ENCODE peak calls at places on chromosome 5, in five cellular contexts. K is ELF-1, M is SK-N-MC, H is HEK293T, P is omental fat pad. T is an unnamed sample.

GRCh38 chr5:87254035-87254434 is 13.6 kb upstream of the RASA1 start:
- DNase-seq in M (no peak), H (no peak), P (no peak), K (no peak), T (no peak)

GRCh38 chr5:133825631-133826289 is 142.7 kb downstream of the C5orf15 start:
- DNase-seq in H (no peak), P (no peak), M (no peak), K (no peak), T (no peak)

GRCh38 chr5:66744040-66744439 is 147.8 kb downstream of the MAST4 start:
- DNase-seq in K (no peak), P (no peak), M (no peak), H (no peak), T (peak; percentile 34)

GRCh38 chr5:173529861-173530260 is 86.6 kb downstream of the BOD1 start:
- DNase-seq in H (no peak), P (no peak), K (no peak), M (no peak), T (no peak)

GRCh38 chr5:77218263-77218662 is 7.8 kb downstream of the PDE8B start:
- DNase-seq in M (no peak), K (no peak), H (peak; percentile 39), P (no peak), T (no peak)

GRCh38 chr5:179720222-179720621 is 12.4 kb upstream of the MAML1 start:
- DNase-seq in H (no peak), K (no peak), M (no peak), P (no peak), T (no peak)

GRCh38 chr5:143646961-143647360 is 165.0 kb upstream of the HMHB1 start:
- DNase-seq in P (no peak), K (no peak), H (no peak), M (no peak), T (no peak)

GRCh38 chr5:82164957-82165698 is 113.0 kb downstream of the RPS23 start:
- DNase-seq in K (peak; percentile 27), H (peak; percentile 15), P (no peak), M (no peak), T (peak; percentile 65)

GRCh38 chr5:429453-430188 is 13.4 kb upstream of the EXOC3 start:
- DNase-seq in K (no peak), H (no peak), M (no peak), P (no peak), T (no peak)

GRCh38 chr5:54115768-54116403 is 194.5 kb downstream of the ARL15 start:
- DNase-seq in M (no peak), H (no peak), K (no peak), P (no peak), T (no peak)

GRCh38 chr5:141692919-141693848 is 11.2 kb upstream of the ARAP3 start:
- DNase-seq in H (no peak), M (no peak), K (no peak), P (no peak), T (no peak)

GRCh38 chr5:83035373-83036170 is 41.6 kb downstream of the TMEM167A start:
- DNase-seq in K (no peak), P (no peak), H (no peak), M (no peak), T (no peak)

GRCh38 chr5:155728857-155729683 is 597.9 kb upstream of the SGCD start:
- DNase-seq in M (no peak), K (peak; percentile 23), H (no peak), P (no peak), T (peak; percentile 52)

GRCh38 chr5:136036991-136037705 is 8.4 kb downstream of the TGFBI start:
- DNase-seq in P (no peak), K (no peak), M (peak; percentile 87), H (no peak), T (no peak)

GRCh38 chr5:65823174-65823573 is 101.2 kb downstream of the NLN start:
- DNase-seq in K (no peak), M (no peak), H (no peak), P (no peak), T (peak; percentile 27)

GRCh38 chr5:77851229-77852067 is 75.3 kb upstream of the TBCA start:
- DNase-seq in K (peak; percentile 58), P (no peak), M (no peak), H (peak; percentile 44), T (peak; percentile 58)

GRCh38 chr5:137960141-137960540 is 70.9 kb downstream of the PKD2L2 start:
- DNase-seq in M (no peak), P (no peak), K (no peak), H (no peak), T (no peak)

GRCh38 chr5:116896001-116896400 is 321.4 kb upstream of the SEMA6A start:
- DNase-seq in P (no peak), H (no peak), K (no peak), M (no peak), T (no peak)

GRCh38 chr5:141172381-141173204 is at the start of gene PCDHB7:
- DNase-seq in P (no peak), K (peak; percentile 4), M (no peak), H (peak; percentile 19), T (peak; percentile 66)

GRCh38 chr5:107546084-107546483 is 124.7 kb downstream of the EFNA5 start:
- DNase-seq in P (no peak), H (no peak), K (no peak), M (no peak), T (no peak)

GRCh38 chr5:93428868-93429267 is 152.2 kb downstream of the NR2F1-AS1 start:
- DNase-seq in K (no peak), P (no peak), M (no peak), H (no peak), T (no peak)

GRCh38 chr5:15263942-15264341 is 236.0 kb upstream of the FBXL7 start:
- DNase-seq in P (no peak), M (no peak), K (no peak), H (no peak), T (no peak)

GRCh38 chr5:17411436-17411835 is 86.6 kb upstream of the TAF11L2 start:
- DNase-seq in M (no peak), H (no peak), P (no peak), K (no peak), T (no peak)

GRCh38 chr5:74174366-74174765 is 466.2 kb downstream of the ENC1 start:
- DNase-seq in M (no peak), H (no peak), P (no peak), K (no peak), T (no peak)

GRCh38 chr5:35253582-35253981 is 23.3 kb upstream of the PRLR start:
- DNase-seq in H (no peak), P (no peak), M (no peak), K (no peak), T (no peak)

GRCh38 chr5:132103380-132103951 is 29.9 kb downstream of the CSF2 start:
- DNase-seq in K (no peak), M (peak; percentile 22), H (no peak), P (peak; percentile 72), T (no peak)

GRCh38 chr5:124889522-124889828 is 143.0 kb upstream of the ZNF608 start:
- DNase-seq in P (no peak), M (no peak), H (no peak), K (no peak), T (no peak)